ENCODE peak calls at places on chromosomes 2 and 18, in four cellular contexts. L is chondrocyte, Z is C1 segment of cervical spinal cord, E is fibroblast of mammary gland. F is an unnamed sample.

GRCh38 chr2:129782618-129782960 is 196.9 kb upstream of the RAB6C start:
- DNase-seq in L (no peak), Z (no peak), E (no peak), F (no peak)

GRCh38 chr2:74528600-74529356 is 728 bp downstream of the AUP1 start:
- DNase-seq in L (peak), Z (no peak), E (no peak), F (no peak)

GRCh38 chr2:182766626-182767025 is 50.6 kb downstream of the DNAJC10 start:
- DNase-seq in L (no peak), E (no peak), Z (no peak), F (no peak)

GRCh38 chr18:1246827-1247226 is 342.2 kb downstream of the ADCYAP1 start:
- DNase-seq in Z (no peak), L (no peak), E (no peak), F (peak)

GRCh38 chr2:112204411-112204810 is 50.4 kb downstream of the ZC3H8 start:
- DNase-seq in E (peak), Z (no peak), L (no peak), F (no peak)

GRCh38 chr2:162233197-162233596 is 10.0 kb downstream of the FAP start:
- DNase-seq in E (peak), Z (no peak), L (no peak), F (no peak)

GRCh38 chr2:68282814-68283812 is 30.8 kb upstream of the PPP3R1 start:
- DNase-seq in L (no peak), Z (no peak), E (peak), F (no peak)

GRCh38 chr2:172647439-172647838 is 88.2 kb upstream of the RAPGEF4 start:
- DNase-seq in E (peak), Z (no peak), L (no peak), F (no peak)

GRCh38 chr2:99880148-99880983 is 262.0 kb downstream of the AFF3 start:
- DNase-seq in E (peak), L (no peak), Z (no peak), F (peak)

GRCh38 chr2:239308696-239309397 is 92.0 kb downstream of the HDAC4 start:
- DNase-seq in L (peak), E (peak), Z (no peak), F (no peak)

GRCh38 chr18:24987271-24987932 is 364.6 kb downstream of the ZNF521 start:
- DNase-seq in L (no peak), Z (no peak), E (peak), F (no peak)

GRCh38 chr2:144648837-144649485 is 129.0 kb upstream of the ZEB2 start:
- DNase-seq in Z (no peak), L (no peak), E (no peak), F (no peak)

GRCh38 chr2:73260338-73260984 is 23.8 kb downstream of the FBXO41 start:
- DNase-seq in L (no peak), Z (no peak), E (peak), F (no peak)

GRCh38 chr2:195337597-195337996 is 319.4 kb upstream of the SLC39A10 start:
- DNase-seq in E (no peak), L (no peak), Z (no peak), F (no peak)

GRCh38 chr18:904135-905090 is at the start of gene ADCYAP1:
- DNase-seq in Z (no peak), E (no peak), L (no peak), F (peak)

GRCh38 chr2:80244905-80245584 is 59.5 kb downstream of the LRRTM1 start:
- DNase-seq in Z (no peak), L (no peak), E (no peak), F (no peak)

GRCh38 chr2:16973586-16974274 is 308.1 kb upstream of the CYRIA start:
- DNase-seq in L (no peak), E (peak), Z (no peak), F (no peak)

GRCh38 chr2:116413659-116414058 is 1400.8 kb upstream of the DDX18 start:
- DNase-seq in Z (no peak), L (peak), E (no peak), F (no peak)

GRCh38 chr2:170822292-170822884 is 5.7 kb downstream of the GAD1 start:
- DNase-seq in Z (no peak), L (no peak), E (no peak), F (no peak)

GRCh38 chr2:73257425-73258125 is 23.5 kb downstream of the CCT7 start:
- DNase-seq in E (no peak), Z (no peak), L (no peak), F (no peak)

GRCh38 chr2:199273043-199273647 is 184.6 kb downstream of the SATB2 start:
- DNase-seq in Z (no peak), L (no peak), E (peak), F (no peak)

GRCh38 chr2:229601936-229602335 is 112.4 kb downstream of the DNER start:
- DNase-seq in E (peak), Z (no peak), L (no peak), F (no peak)

GRCh38 chr2:44201648-44202047 is 33.0 kb downstream of the PPM1B start:
- DNase-seq in L (no peak), Z (no peak), E (peak), F (no peak)

GRCh38 chr2:11862049-11862448 is 115.6 kb downstream of the LPIN1 start:
- DNase-seq in E (no peak), Z (no peak), L (no peak), F (no peak)

GRCh38 chr2:235496239-235496621 is 2.4 kb downstream of the AGAP1 start:
- DNase-seq in E (peak), Z (no peak), L (no peak), F (peak)

GRCh38 chr18:39701071-39701783 is 2135.6 kb upstream of the CELF4 start:
- DNase-seq in L (no peak), E (peak), Z (no peak), F (no peak)

GRCh38 chr18:3726241-3726951 is 276.4 kb downstream of the TGIF1 start:
- DNase-seq in L (no peak), Z (no peak), E (no peak), F (no peak)

GRCh38 chr2:65397122-65397521 is 35.3 kb downstream of the SPRED2 start:
- DNase-seq in Z (no peak), L (no peak), E (peak), F (no peak)

GRCh38 chr2:48845719-48846118 is 90.2 kb upstream of the LHCGR start:
- DNase-seq in L (no peak), Z (no peak), E (no peak), F (no peak)

GRCh38 chr2:25201794-25202193 is 33.4 kb upstream of the POMC start:
- DNase-seq in Z (no peak), L (peak), E (no peak), F (no peak)

GRCh38 chr18:820591-821170 is 8.6 kb upstream of the YES1 start:
- DNase-seq in E (no peak), L (no peak), Z (no peak), F (no peak)

GRCh38 chr2:101805146-101806088 is 107.9 kb downstream of the MAP4K4 start:
- DNase-seq in E (peak), L (no peak), Z (no peak), F (no peak)

GRCh38 chr18:12944724-12945123 is 3.1 kb upstream of the SEH1L start:
- DNase-seq in Z (peak), E (peak), L (no peak), F (peak)

GRCh38 chr18:56034954-56035353 is 447.0 kb upstream of the TCF4 start:
- DNase-seq in E (no peak), L (no peak), Z (no peak), F (no peak)

GRCh38 chr2:144330951-144331651 is 188.8 kb downstream of the ZEB2 start:
- DNase-seq in L (no peak), Z (peak), E (peak), F (no peak)

GRCh38 chr2:146870691-146871090 is 974.1 kb upstream of the ACVR2A start:
- DNase-seq in E (peak), L (no peak), Z (no peak), F (no peak)